ENCODE peak calls at places on chromosome 5, in eight cellular contexts. D, K, H, X, U, P, I and N are unnamed samples.
A peak's percentile ranks its signal among the peaks of the same experiment; 100 is the strongest.

GRCh38 chr5:97194366-97194765 is 11.3 kb upstream of the RIOK2 start:
- DNase-seq in D (no peak), K (no peak), H (no peak), X (no peak), U (no peak), P (no peak), I (no peak), N (no peak)

GRCh38 chr5:148909001-148909400 is 82.6 kb downstream of the ADRB2 start:
- DNase-seq in D (no peak), K (no peak), H (no peak), X (no peak), U (no peak), P (no peak), I (no peak), N (no peak)

GRCh38 chr5:73759771-73760170 is 133.8 kb downstream of the ARHGEF28 start:
- DNase-seq in D (no peak), K (no peak), H (no peak), X (no peak), U (no peak), P (no peak), I (no peak), N (no peak)

GRCh38 chr5:124053340-124053739 is 541.4 kb downstream of the CSNK1G3 start:
- DNase-seq in D (no peak), K (no peak), H (no peak), X (no peak), U (no peak), P (no peak), I (no peak), N (no peak)

GRCh38 chr5:173920024-173920753 is 32.0 kb downstream of the CPEB4 start:
- DNase-seq in D (no peak), K (no peak), H (no peak), X (no peak), U (no peak), P (no peak), I (peak; percentile 31), N (no peak)

GRCh38 chr5:44183753-44184152 is 205.5 kb downstream of the FGF10 start:
- DNase-seq in D (no peak), K (no peak), H (no peak), X (no peak), U (no peak), P (no peak), I (no peak), N (no peak)

GRCh38 chr5:170963521-170963920 is 101.7 kb downstream of the RANBP17 start:
- DNase-seq in D (no peak), K (no peak), H (no peak), X (no peak), U (no peak), P (no peak), I (no peak), N (no peak)

GRCh38 chr5:32013658-32014057 is 160.5 kb downstream of the GOLPH3 start:
- DNase-seq in D (no peak), K (no peak), H (no peak), X (no peak), U (no peak), P (no peak), I (no peak), N (no peak)

GRCh38 chr5:150788974-150789373 is 10.4 kb downstream of the SMIM3 start:
- DNase-seq in D (no peak), K (no peak), H (no peak), X (no peak), U (no peak), P (no peak), I (no peak), N (no peak)

GRCh38 chr5:150791536-150791935 is 13.0 kb downstream of the SMIM3 start:
- DNase-seq in D (no peak), K (no peak), H (no peak), X (no peak), U (no peak), P (no peak), I (no peak), N (no peak)

GRCh38 chr5:150789431-150789830 is 10.9 kb downstream of the SMIM3 start:
- DNase-seq in D (no peak), K (no peak), H (no peak), X (no peak), U (no peak), P (no peak), I (no peak), N (no peak)

GRCh38 chr5:150787659-150788058 is 9.1 kb downstream of the SMIM3 start:
- DNase-seq in D (no peak), K (no peak), H (no peak), X (no peak), U (no peak), P (no peak), I (no peak), N (no peak)

DNA sequence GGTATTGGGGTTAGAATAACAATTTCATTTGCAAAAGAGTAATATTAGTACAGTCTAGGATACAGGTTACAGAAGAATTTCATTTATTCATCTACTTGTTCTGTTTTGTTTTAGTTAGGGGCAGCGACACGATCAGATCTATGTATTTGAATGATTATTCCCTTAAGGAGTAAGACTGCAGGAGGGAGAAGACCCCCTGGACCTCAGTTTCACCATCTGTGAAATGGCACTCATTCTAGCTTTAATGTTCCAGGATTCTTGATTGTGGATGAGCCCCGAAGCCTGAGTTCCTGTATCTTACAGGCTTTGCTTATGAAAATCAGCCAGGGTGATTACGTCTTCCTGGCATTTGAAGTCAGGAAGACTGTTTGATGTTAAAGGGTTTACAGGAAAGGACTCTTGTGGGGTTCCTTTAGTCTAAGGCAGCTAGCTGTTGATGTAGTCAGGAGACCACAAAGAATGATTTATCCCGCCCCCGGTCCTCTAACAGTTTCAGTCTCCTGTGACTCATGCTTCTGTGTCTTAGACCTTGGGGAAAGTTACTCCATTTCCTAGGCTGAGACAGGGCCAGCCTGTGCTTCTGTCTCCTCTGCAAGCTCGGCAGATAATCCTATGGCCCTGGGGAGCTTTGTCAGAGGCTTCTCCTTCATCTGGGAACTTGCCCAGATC is 11.5 kb downstream of the SMIM3 start:
- DNase-seq in D (peak; percentile 76), K (peak; percentile 32), H (peak; percentile 76), X (peak; percentile 67), U (peak; percentile 81), P (peak; percentile 67), I (no peak), N (no peak)
- H3K27ac ChIP-seq in D (peak overlapping the region; percentile 48), K (peak overlapping the region; percentile 16), H (peak overlapping the region; percentile 53), X (no peak overlapping the region), U (peak overlapping the region; percentile 81), P (peak overlapping the region; percentile 47), I (no peak overlapping the region), N (peak overlapping the region; percentile 53)

GRCh38 chr5:142012792-142013388 is at the start of gene GNPDA1:
- DNase-seq in D (peak; percentile 66), K (peak; percentile 78), H (peak; percentile 80), X (peak; percentile 80), U (peak; percentile 94), P (peak; percentile 79), I (no peak), N (peak; percentile 85)

GRCh38 chr5:142013734-142014495 is 1.1 kb upstream of the GNPDA1 start:
- DNase-seq in D (no peak), K (no peak), H (peak; percentile 50), X (no peak), U (peak; percentile 61), P (peak; percentile 75), I (no peak), N (peak; percentile 38)

GRCh38 chr5:142015781-142016533 is 3.1 kb upstream of the GNPDA1 start:
- DNase-seq in D (peak; percentile 52), K (no peak), H (no peak), X (peak; percentile 58), U (peak; percentile 22), P (no peak), I (no peak), N (no peak)

GRCh38 chr5:142016576-142016975 is 3.7 kb upstream of the GNPDA1 start:
- DNase-seq in D (no peak), K (no peak), H (no peak), X (no peak), U (no peak), P (no peak), I (no peak), N (no peak)

DNA sequence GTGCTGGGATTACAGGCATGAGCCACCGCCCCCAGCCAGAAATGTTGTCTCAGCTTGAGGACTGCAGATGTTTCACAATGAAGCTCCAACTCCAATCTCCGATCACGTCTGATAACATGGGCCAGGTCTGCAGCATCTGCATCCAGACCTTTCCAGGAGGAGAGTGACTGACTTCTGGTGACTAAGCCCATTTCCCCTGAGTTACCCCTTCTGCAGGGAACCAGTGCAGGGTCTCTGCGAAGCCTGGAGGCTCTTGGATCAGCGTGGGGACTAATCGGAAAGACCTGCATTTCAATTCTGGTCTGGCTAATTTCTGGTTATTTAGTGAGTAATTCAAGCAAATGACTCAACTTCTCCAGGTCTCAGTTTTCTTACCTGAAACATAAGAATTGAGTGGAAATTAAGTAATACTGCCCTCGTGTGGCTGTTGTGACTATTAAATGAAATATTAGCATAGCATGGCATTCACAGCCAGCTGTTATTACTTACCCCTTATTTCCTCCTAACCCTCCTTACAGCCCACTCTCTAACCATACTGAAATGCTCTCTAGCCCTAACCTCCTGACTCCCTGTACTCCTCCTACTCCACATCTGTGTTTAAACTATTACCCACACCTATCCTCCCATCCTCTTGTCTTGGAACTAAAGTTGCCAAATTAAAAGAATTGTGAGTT is 2.2 kb upstream of the GNPDA1 start:
- DNase-seq in D (peak; percentile 90), K (peak; percentile 47), H (peak; percentile 22), X (no peak), U (peak; percentile 82), P (no peak), I (no peak), N (no peak)
- H3K4me3 ChIP-seq in D (peak overlapping the region; percentile 18), K (no peak overlapping the region), H (no peak overlapping the region), X (peak overlapping the region; percentile 13), U (no peak overlapping the region), P (no peak overlapping the region), I (no peak overlapping the region), N (no peak overlapping the region)

DNA sequence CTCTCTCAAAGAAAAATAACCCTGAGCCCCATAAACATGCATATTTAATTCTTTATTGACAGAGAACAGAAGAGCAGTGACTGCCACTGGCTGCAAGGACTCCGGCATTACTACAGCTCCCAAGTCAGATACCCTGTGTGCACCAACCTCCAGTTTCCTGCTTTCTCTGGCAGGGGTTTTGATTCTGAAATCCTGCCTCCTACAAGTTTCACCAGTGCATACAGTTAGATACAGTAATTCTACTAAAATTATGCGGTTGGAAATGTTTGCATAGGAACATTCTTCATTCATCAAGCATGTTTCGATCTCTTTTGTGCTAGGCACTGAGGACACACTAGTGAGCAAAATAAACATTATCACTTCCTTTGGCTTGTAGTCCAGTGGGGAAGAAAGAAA is 152.2 kb downstream of the TMEM167A start:
- DNase-seq in D (no peak), K (no peak), H (no peak), X (no peak), U (no peak), P (no peak), I (no peak), N (no peak)
- H3K27ac ChIP-seq in D (no peak overlapping the region), K (no peak overlapping the region), H (no peak overlapping the region), X (no peak overlapping the region), U (no peak overlapping the region), P (no peak overlapping the region), I (no peak overlapping the region), N (no peak overlapping the region)

GRCh38 chr5:160134332-160134731 is 15.1 kb upstream of the PWWP2A start:
- DNase-seq in D (no peak), K (no peak), H (no peak), X (no peak), U (no peak), P (no peak), I (no peak), N (no peak)

GRCh38 chr5:160129841-160130240 is 10.6 kb upstream of the PWWP2A start:
- DNase-seq in D (no peak), K (no peak), H (no peak), X (no peak), U (no peak), P (no peak), I (no peak), N (no peak)

GRCh38 chr5:160128632-160129031 is 9.4 kb upstream of the PWWP2A start:
- DNase-seq in D (no peak), K (no peak), H (no peak), X (no peak), U (no peak), P (no peak), I (no peak), N (no peak)

GRCh38 chr5:160133071-160133917 is 14.0 kb upstream of the PWWP2A start:
- DNase-seq in D (no peak), K (no peak), H (peak; percentile 16), X (no peak), U (peak; percentile 51), P (peak; percentile 70), I (peak; percentile 53), N (peak; percentile 21)

DNA sequence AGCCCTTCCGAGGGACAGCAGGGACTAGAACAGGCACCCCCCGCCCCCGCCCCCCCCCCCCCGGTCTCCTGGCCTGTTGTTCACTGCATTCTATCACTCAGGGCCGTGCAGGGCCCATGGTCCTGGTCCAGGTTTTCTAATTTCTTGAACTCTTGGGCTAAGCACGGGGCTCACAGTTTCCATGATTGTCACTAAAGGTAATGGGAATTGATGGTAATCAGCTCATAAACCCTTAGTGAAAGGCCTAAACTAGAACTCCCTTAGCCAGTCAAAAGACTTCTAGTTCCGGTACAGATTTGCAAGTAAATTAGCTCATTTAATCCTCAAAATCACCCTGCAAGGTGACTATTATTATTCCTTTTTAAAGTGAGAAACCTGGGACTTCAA is 14.7 kb upstream of the PWWP2A start:
- DNase-seq in D (no peak), K (no peak), H (no peak), X (no peak), U (no peak), P (no peak), I (no peak), N (no peak)
- H3K4me3 ChIP-seq in D (no peak overlapping the region), K (no peak overlapping the region), H (no peak overlapping the region), X (no peak overlapping the region), U (no peak overlapping the region), P (peak overlapping the region; percentile 21), I (no peak overlapping the region), N (peak overlapping the region; percentile 42)